ENCODE peak calls at places on chromosomes 6 and 20, in four cellular contexts. T is osteocyte; H is CD4-positive, alpha-beta memory T cell; F is NCI-H1417. P is an unnamed sample.
A peak's percentile ranks its signal among the peaks of the same experiment; 100 is the strongest.

GRCh38 chr20:50957798-50958732 is at the start of gene DPM1:
- DNase-seq in T (peak; percentile 91), H (peak; percentile 93), F (peak; percentile 99), P (no peak)

GRCh38 chr6:46954819-46955520 is 33.2 kb upstream of the ADGRF5 start:
- DNase-seq in T (no peak), H (no peak), F (peak; percentile 82), P (no peak)

GRCh38 chr6:128346569-128346968 is 173.8 kb downstream of the PTPRK start:
- DNase-seq in T (no peak), H (no peak), F (no peak), P (no peak)

GRCh38 chr20:59955131-59955796 is 3.0 kb upstream of the CDH26 start:
- DNase-seq in T (no peak), H (no peak), F (peak; percentile 39), P (no peak)

GRCh38 chr20:63648895-63649589 is 4.2 kb downstream of the STMN3 start:
- DNase-seq in T (no peak), H (no peak), F (peak; percentile 58), P (no peak)

GRCh38 chr6:41284726-41285125 is 1.8 kb downstream of the TREM1 start:
- DNase-seq in T (no peak), H (no peak), F (peak; percentile 7), P (no peak)

GRCh38 chr20:19205999-19206398 is 6.4 kb upstream of the SLC24A3 start:
- DNase-seq in T (no peak), H (peak; percentile 17), F (peak; percentile 77), P (no peak)

GRCh38 chr20:51661609-51662178 is 106.5 kb downstream of the ATP9A start:
- DNase-seq in T (no peak), H (peak; percentile 39), F (no peak), P (no peak)

GRCh38 chr6:129269076-129269475 is 386.1 kb downstream of the LAMA2 start:
- DNase-seq in T (no peak), H (no peak), F (no peak), P (no peak)

GRCh38 chr20:4795394-4795793 is 73.7 kb downstream of the PRND start:
- DNase-seq in T (no peak), H (no peak), F (no peak), P (no peak)

GRCh38 chr20:50260480-50261221 is 70.0 kb downstream of the CEBPB start:
- DNase-seq in T (no peak), H (no peak), F (peak; percentile 54), P (no peak)

GRCh38 chr6:4008324-4009047 is 70.5 kb downstream of the FAM217A start:
- DNase-seq in T (no peak), H (peak; percentile 57), F (peak; percentile 63), P (no peak)

GRCh38 chr6:52335576-52335975 is 26.4 kb upstream of the PAQR8 start:
- DNase-seq in T (no peak), H (no peak), F (peak; percentile 82), P (no peak)

GRCh38 chr6:163757506-163757905 is 343.0 kb downstream of the QKI start:
- DNase-seq in T (no peak), H (no peak), F (no peak), P (no peak)

GRCh38 chr20:35320396-35321126 is 28.3 kb upstream of the FAM83C start:
- DNase-seq in T (no peak), H (no peak), F (no peak), P (no peak)

GRCh38 chr6:52363222-52363867 is 1.4 kb downstream of the PAQR8 start:
- DNase-seq in T (no peak), H (no peak), F (no peak), P (no peak)

GRCh38 chr6:21665436-21666199 is 72.1 kb downstream of the SOX4 start:
- DNase-seq in T (no peak), H (no peak), F (peak; percentile 74), P (no peak)

P was measured in vagina.